ENCODE peak calls at places on chromosomes 12 and 14, in seven cellular contexts. I is fibroblast of pulmonary artery; T is mesendoderm; E is progenitor cell of endocrine pancreas; M is stimulated activated CD8-positive, alpha-beta memory T cell treated with anti-CD3 and anti-CD28 coated beads, Interleukin-15, amount 100 ng/mL, for 1 hour; D is AG09309; C is neural crest cell. L is an unnamed sample.

GRCh38 chr12:133038310-133038709 is 1.0 kb downstream of the ZNF84 start:
- DNase-seq in E (no peak), D (no peak), T (no peak), M (no peak), I (no peak), C (no peak), L (no peak)

GRCh38 chr12:12007001-12007712 is 63.6 kb upstream of the BCL2L14 start:
- DNase-seq in E (no peak), D (no peak), I (no peak), M (no peak), T (no peak), C (no peak), L (no peak)

GRCh38 chr14:81784084-81784483 is 250.4 kb upstream of the SEL1L start:
- DNase-seq in M (no peak), D (no peak), T (no peak), I (no peak), E (no peak), C (no peak), L (no peak)

GRCh38 chr12:3348055-3348454 is 142.9 kb upstream of the PRMT8 start:
- DNase-seq in I (no peak), D (no peak), T (no peak), M (no peak), C (no peak), E (no peak), L (no peak)

GRCh38 chr12:50201987-50202521 is 34.9 kb upstream of the CERS5 start:
- DNase-seq in M (no peak), D (peak), T (peak), C (no peak), I (peak), E (no peak), L (no peak)

GRCh38 chr14:24365600-24366374 is 2.2 kb upstream of the NFATC4 start:
- DNase-seq in D (peak), I (peak), E (peak), T (peak), M (peak), C (peak), L (peak)

GRCh38 chr14:90426663-90427062 is 29.8 kb downstream of the CALM1 start:
- DNase-seq in D (no peak), E (no peak), C (no peak), T (no peak), I (peak), M (no peak), L (no peak)

GRCh38 chr12:79006306-79006705 is 141.7 kb downstream of the SYT1 start:
- DNase-seq in I (peak), C (no peak), D (no peak), T (peak), M (no peak), E (no peak), L (no peak)

GRCh38 chr14:73741386-73741875 is 27.2 kb upstream of the PNMA1 start:
- DNase-seq in D (no peak), C (no peak), E (no peak), M (no peak), I (peak), T (peak), L (no peak)

GRCh38 chr12:95168746-95169145 is 48.5 kb downstream of the FGD6 start:
- DNase-seq in D (no peak), T (no peak), C (no peak), M (no peak), I (no peak), E (no peak), L (no peak)

GRCh38 chr12:124565656-124566180 is 1.7 kb downstream of the NCOR2 start:
- DNase-seq in C (no peak), D (no peak), M (no peak), I (no peak), T (peak), E (no peak), L (no peak)

GRCh38 chr12:131808744-131809371 is 19.3 kb upstream of the MMP17 start:
- DNase-seq in T (no peak), E (no peak), M (no peak), C (no peak), I (no peak), D (no peak), L (no peak)

GRCh38 chr12:60138526-60138925 is 542.7 kb downstream of the SLC16A7 start:
- DNase-seq in D (no peak), E (no peak), T (no peak), C (no peak), I (no peak), M (no peak), L (no peak)

GRCh38 chr12:49089831-49090773 is 4.5 kb downstream of the DHH start:
- DNase-seq in T (no peak), E (no peak), C (peak), I (peak), M (no peak), D (no peak), L (no peak)

GRCh38 chr12:52873513-52873831 is 24.7 kb upstream of the KRT78 start:
- DNase-seq in T (no peak), E (no peak), I (no peak), M (no peak), C (no peak), D (no peak), L (no peak)

GRCh38 chr12:94815958-94816357 is 165.6 kb upstream of the TMCC3 start:
- DNase-seq in T (peak), D (no peak), M (no peak), E (no peak), C (no peak), I (no peak), L (no peak)

GRCh38 chr12:123286997-123287396 is 15.3 kb upstream of the CDK2AP1 start:
- DNase-seq in E (no peak), T (no peak), D (no peak), C (no peak), I (no peak), M (no peak), L (no peak)

GRCh38 chr12:67320614-67321305 is 51.6 kb downstream of the CAND1 start:
- DNase-seq in I (peak), D (no peak), E (no peak), C (no peak), M (no peak), T (peak), L (no peak)

GRCh38 chr14:89011327-89011726 is 186.9 kb downstream of the TTC8 start:
- DNase-seq in I (no peak), E (no peak), T (no peak), M (no peak), D (no peak), C (no peak), L (no peak)

GRCh38 chr12:76083761-76084276 is 666 bp downstream of the NAP1L1 start:
- DNase-seq in C (peak), T (peak), D (no peak), I (peak), E (peak), M (peak), L (no peak)

GRCh38 chr12:633731-634130 is 29.5 kb downstream of the NINJ2 start:
- DNase-seq in M (no peak), T (no peak), C (no peak), I (no peak), D (no peak), E (no peak), L (no peak)

GRCh38 chr12:51779876-51780275 is 68.6 kb downstream of the FIGNL2 start:
- DNase-seq in D (no peak), M (no peak), T (no peak), C (no peak), E (no peak), I (no peak), L (no peak)

GRCh38 chr14:71852201-71852600 is 80.0 kb upstream of the RGS6 start:
- DNase-seq in E (no peak), M (no peak), D (no peak), I (peak), T (peak), C (no peak), L (no peak)

GRCh38 chr14:60655898-60656754 is 6.8 kb upstream of the SIX1 start:
- DNase-seq in I (no peak), D (no peak), M (no peak), T (peak), E (no peak), C (no peak), L (no peak)